ENCODE peak calls at places on chromosomes 4 and X, in four cellular contexts. R, G, Q and I are unnamed samples.

GRCh38 chrX:20620301-20620700 is 353.6 kb upstream of the RPS6KA3 start:
- DNase-seq in G (no peak), R (no peak), Q (no peak), I (no peak)

GRCh38 chr4:181161669-181162068 is 1081.5 kb upstream of the TENM3 start:
- DNase-seq in Q (no peak), G (peak; percentile 31), R (no peak), I (no peak)

GRCh38 chrX:115560978-115561604 is at the start of gene PLS3:
- DNase-seq in G (peak; percentile 87), R (peak; percentile 83), Q (peak; percentile 70), I (peak; percentile 84)

GRCh38 chr4:51895158-51895557 is 52.2 kb downstream of the DCUN1D4 start:
- DNase-seq in R (no peak), G (no peak), Q (no peak), I (no peak)

GRCh38 chr4:1058198-1058996 is 47.0 kb downstream of the FGFRL1 start:
- DNase-seq in Q (no peak), R (no peak), G (no peak), I (no peak)

GRCh38 chr4:138099385-138099784 is 142.8 kb downstream of the SLC7A11 start:
- DNase-seq in G (no peak), Q (no peak), R (no peak), I (no peak)

GRCh38 chrX:3345281-3346081 is 971 bp downstream of the MXRA5 start:
- DNase-seq in G (no peak), R (peak; percentile 43), Q (peak; percentile 46), I (peak; percentile 75)

GRCh38 chr4:41216294-41217019 is 2.1 kb upstream of the APBB2 start:
- DNase-seq in R (peak; percentile 89), Q (peak; percentile 72), G (peak; percentile 77), I (peak; percentile 72)

GRCh38 chr4:139628184-139629012 is 37.2 kb upstream of the MGST2 start:
- DNase-seq in G (no peak), R (peak; percentile 68), Q (no peak), I (peak; percentile 20)

GRCh38 chr4:42150653-42151567 is 1.5 kb downstream of the BEND4 start:
- DNase-seq in Q (peak; percentile 9), R (no peak), G (no peak), I (peak; percentile 40)

GRCh38 chrX:139766545-139766983 is 58.6 kb upstream of the MCF2 start:
- DNase-seq in Q (no peak), R (no peak), G (no peak), I (no peak)

GRCh38 chrX:48957477-48957826 is at the start of gene OTUD5:
- DNase-seq in Q (peak; percentile 23), R (peak; percentile 80), G (peak; percentile 85), I (no peak)

GRCh38 chrX:10101269-10101668 is 55.5 kb upstream of the CLCN4 start:
- DNase-seq in G (no peak), Q (no peak), R (no peak), I (no peak)

GRCh38 chrX:121208563-121208962 is 161.2 kb downstream of the GLUD2 start:
- DNase-seq in R (no peak), Q (no peak), G (no peak), I (no peak)

GRCh38 chr4:42268824-42269223 is 116.4 kb upstream of the BEND4 start:
- DNase-seq in R (no peak), G (no peak), Q (no peak), I (no peak)

GRCh38 chr4:56425518-56425917 is 9.9 kb downstream of the PPAT start:
- DNase-seq in Q (no peak), G (no peak), R (no peak), I (no peak)

GRCh38 chr4:153115322-153116100 is 88.7 kb upstream of the TRIM2 start:
- DNase-seq in G (peak; percentile 68), R (no peak), Q (no peak), I (no peak)

GRCh38 chrX:102651968-102652744 is 873 bp downstream of the GPRASP1 start:
- DNase-seq in Q (no peak), G (peak; percentile 9), R (no peak), I (peak; percentile 19)

GRCh38 chr4:167906851-167907250 is 185.5 kb upstream of the ANXA10 start:
- DNase-seq in Q (no peak), G (no peak), R (no peak), I (no peak)

GRCh38 chr4:44544158-44544557 is 95.5 kb upstream of the KCTD8 start:
- DNase-seq in R (no peak), G (no peak), Q (no peak), I (no peak)

GRCh38 chrX:38628587-38628986 is 67.2 kb downstream of the TSPAN7 start:
- DNase-seq in R (no peak), G (no peak), Q (no peak), I (no peak)

GRCh38 chr4:74311696-74312313 is 3.5 kb downstream of the EPGN start:
- DNase-seq in R (no peak), G (peak; percentile 58), Q (no peak), I (peak; percentile 12)

GRCh38 chr4:84413954-84414353 is 85.1 kb downstream of the NKX6-1 start:
- DNase-seq in Q (no peak), R (no peak), G (no peak), I (no peak)

GRCh38 chrX:126395909-126396308 is 156.7 kb downstream of the DCAF12L1 start:
- DNase-seq in G (no peak), Q (no peak), R (no peak), I (no peak)

GRCh38 chr4:3399277-3400194 is 42.2 kb upstream of the HGFAC start:
- DNase-seq in R (no peak), G (no peak), Q (no peak), I (no peak)

GRCh38 chrX:29478336-29479069 is 736.9 kb upstream of the MAGEB2 start:
- DNase-seq in G (peak; percentile 74), Q (no peak), R (no peak), I (peak; percentile 32)

GRCh38 chr4:151408630-151409469 is at the start of gene FHIP1A:
- DNase-seq in Q (peak; percentile 91), G (peak; percentile 70), R (peak; percentile 90), I (peak; percentile 91)

GRCh38 chr4:170687751-170688150 is 598.0 kb upstream of the AADAT start:
- DNase-seq in Q (no peak), R (no peak), G (no peak), I (no peak)

GRCh38 chrX:80266979-80267378 is 153.3 kb upstream of the TENT5D start:
- DNase-seq in G (no peak), R (no peak), Q (no peak), I (no peak)

GRCh38 chr4:51932261-51932660 is 87.9 kb downstream of the LRRC66 start:
- DNase-seq in R (no peak), G (no peak), Q (no peak), I (no peak)

GRCh38 chr4:53349201-53349600 is 16.7 kb downstream of the SCFD2 start:
- DNase-seq in Q (no peak), R (no peak), G (no peak), I (no peak)

GRCh38 chr4:53346920-53347852 is 18.7 kb downstream of the SCFD2 start:
- DNase-seq in Q (no peak), R (no peak), G (peak; percentile 10), I (no peak)
- TF ChIP-seq CTCF in Q (no peak), R (no peak), G (no peak), I (no peak)

GRCh38 chrX:129590596-129590995 is 50.5 kb downstream of the OCRL start:
- DNase-seq in G (no peak), Q (no peak), R (no peak), I (no peak)

GRCh38 chrX:129585143-129585542 is 45.1 kb downstream of the OCRL start:
- DNase-seq in G (no peak), Q (no peak), R (no peak), I (no peak)

GRCh38 chrX:129585691-129586090 is 45.6 kb downstream of the OCRL start:
- DNase-seq in G (no peak), R (no peak), Q (no peak), I (no peak)

GRCh38 chrX:129581904-129582303 is 41.8 kb downstream of the OCRL start:
- DNase-seq in R (no peak), Q (no peak), G (no peak), I (no peak)

GRCh38 chrX:129586446-129586845 is 46.4 kb downstream of the OCRL start:
- DNase-seq in G (no peak), Q (no peak), R (no peak), I (no peak)
- TF ChIP-seq CTCF in G (no peak), Q (no peak), R (no peak), I (no peak)

GRCh38 chr4:19486400-19486799 is 765.3 kb upstream of the SLIT2 start:
- DNase-seq in R (no peak), G (peak; percentile 42), Q (no peak), I (no peak)
- TF ChIP-seq CTCF in R (no peak), G (peak; percentile 41), Q (no peak), I (no peak)

GRCh38 chrX:133838761-133839676 is 146.4 kb downstream of the GPC3 start:
- DNase-seq in G (peak; percentile 62), Q (peak; percentile 43), R (no peak), I (peak; percentile 67)
- TF ChIP-seq CTCF in G (peak; percentile 77), Q (peak; percentile 78), R (peak; percentile 48), I (peak; percentile 78)